ENCODE peak calls at places on chromosomes 5 and 9, in ten cellular contexts. I is stomach, F is endodermal cell, Q is breast epithelium, Y is brain microvascular endothelial cell, D is lower lobe of right lung, H is left ventricle myocardium inferior, R is H9, U is gastrocnemius medialis, V is tibial nerve. Z is an unnamed sample. For H3K27me3, the result is how much of the 10 kb centered on the place peaks cover.

GRCh38 chr9:92685022-92685421 is 15.1 kb upstream of the IPPK start:
- DNase-seq in I (no peak), F (peak), Q (no peak), Y (no peak), D (no peak), H (no peak), R (no peak), U (no peak), V (no peak), Z (no peak)

GRCh38 chr9:38018964-38019602 is 49.9 kb downstream of the SHB start:
- DNase-seq in I (peak), F (no peak), Q (no peak), Y (peak), D (peak), H (no peak), R (no peak), U (no peak), V (no peak), Z (peak)

GRCh38 chr9:130755377-130756007 is 61.9 kb downstream of the EXOSC2 start:
- DNase-seq in I (no peak), F (no peak), Q (no peak), Y (no peak), D (no peak), H (no peak), R (no peak), U (no peak), V (no peak), Z (no peak)

GRCh38 chr5:43315262-43315661 is 2.0 kb upstream of the HMGCS1 start:
- DNase-seq in I (no peak), F (no peak), Q (no peak), Y (peak), D (no peak), H (no peak), R (no peak), U (no peak), V (no peak), Z (no peak)

GRCh38 chr9:23825143-23825531 is 903 bp downstream of the ELAVL2 start:
- DNase-seq in I (no peak), F (peak), Q (no peak), Y (no peak), D (no peak), H (no peak), R (peak), U (no peak), V (no peak), Z (no peak)

GRCh38 chr9:94553029-94553938 is 1.6 kb upstream of the PCAT7 start:
- DNase-seq in I (peak), F (peak), Q (no peak), Y (no peak), D (no peak), H (no peak), R (peak), U (no peak), V (no peak), Z (no peak)

GRCh38 chr9:34430843-34431437 is 27.4 kb downstream of the FAM219A start:
- DNase-seq in I (peak), F (peak), Q (peak), Y (peak), D (no peak), H (peak), R (peak), U (peak), V (no peak), Z (peak)

GRCh38 chr9:130196643-130197042 is 24.4 kb downstream of the NCS1 start:
- DNase-seq in I (peak), F (no peak), Q (no peak), Y (no peak), D (no peak), H (no peak), R (no peak), U (no peak), V (no peak), Z (no peak)

GRCh38 chr5:169581580-169582227 is 1.9 kb upstream of the SPDL1 start:
- DNase-seq in I (peak), F (peak), Q (no peak), Y (peak), D (no peak), H (no peak), R (peak), U (no peak), V (peak), Z (no peak)

GRCh38 chr9:137650779-137651178 is 32.0 kb downstream of the EHMT1 start:
- DNase-seq in I (no peak), F (no peak), Q (no peak), Y (no peak), D (no peak), H (no peak), R (no peak), U (no peak), V (no peak), Z (no peak)

GRCh38 chr5:5983261-5983660 is 395.1 kb downstream of the MED10 start:
- DNase-seq in I (no peak), F (no peak), Q (no peak), Y (no peak), D (no peak), H (no peak), R (no peak), U (no peak), V (no peak), Z (no peak)

GRCh38 chr5:11780641-11781345 is 123.5 kb downstream of the CTNND2 start:
- DNase-seq in I (no peak), F (no peak), Q (no peak), Y (no peak), D (no peak), H (no peak), R (no peak), U (no peak), V (no peak), Z (no peak)

GRCh38 chr5:150596313-150596712 is 44.1 kb upstream of the SYNPO start:
- DNase-seq in I (no peak), F (no peak), Q (no peak), Y (no peak), D (no peak), H (no peak), R (no peak), U (no peak), V (no peak), Z (no peak)

GRCh38 chr5:13108281-13108680 is 836.2 kb downstream of the DNAH5 start:
- DNase-seq in I (no peak), F (no peak), Q (no peak), Y (no peak), D (no peak), H (no peak), R (no peak), U (no peak), V (no peak), Z (no peak)

GRCh38 chr5:131974956-131975726 is 29.7 kb upstream of the MEIKIN start:
- DNase-seq in I (no peak), F (peak), Q (no peak), Y (no peak), D (no peak), H (no peak), R (peak), U (no peak), V (no peak), Z (no peak)
- H3K27ac ChIP-seq in I (no peak), F (no peak), Q (no peak), Y (no peak), D (no peak), H (no peak), R (no peak), U (no peak), V (peak), Z (no peak)

GRCh38 chr9:124489222-124489621 is 18.0 kb downstream of the NR5A1 start:
- DNase-seq in I (no peak), F (no peak), Q (no peak), Y (no peak), D (no peak), H (no peak), R (no peak), U (no peak), V (no peak), Z (no peak)
- H3K27me3 ChIP-seq in I (half or more), F (under half), Q (under half), Y (under half), D (under half), H (half or more), R (under half), U (under half), V (under half), Z (half or more)

DNA sequence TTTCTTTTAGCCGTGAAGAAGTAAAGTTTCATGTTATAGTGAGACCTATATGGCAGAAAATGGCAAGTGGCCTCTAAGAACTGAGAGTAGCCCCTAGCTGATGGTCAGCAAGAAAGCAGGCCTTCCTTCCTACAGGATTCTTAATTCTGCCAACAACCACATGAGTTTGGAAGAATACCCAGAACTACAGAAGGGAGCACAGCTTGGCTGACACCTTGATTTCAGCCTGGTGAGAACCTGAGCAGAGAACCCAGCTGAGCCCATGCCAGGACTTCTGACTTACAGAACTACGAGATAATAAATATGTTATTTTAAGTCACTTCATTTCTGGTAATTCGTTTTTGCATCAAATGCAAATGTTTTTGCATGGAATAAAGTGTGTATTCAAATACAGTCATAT is 5.9 kb upstream of the FBXL17 start:
- DNase-seq in I (no peak), F (no peak), Q (no peak), Y (no peak), D (no peak), H (no peak), R (no peak), U (no peak), V (no peak), Z (no peak)
- H3K27ac ChIP-seq in I (no peak), F (no peak), Q (no peak), Y (no peak), D (no peak), H (no peak), R (no peak), U (no peak), V (no peak), Z (no peak)

DNA sequence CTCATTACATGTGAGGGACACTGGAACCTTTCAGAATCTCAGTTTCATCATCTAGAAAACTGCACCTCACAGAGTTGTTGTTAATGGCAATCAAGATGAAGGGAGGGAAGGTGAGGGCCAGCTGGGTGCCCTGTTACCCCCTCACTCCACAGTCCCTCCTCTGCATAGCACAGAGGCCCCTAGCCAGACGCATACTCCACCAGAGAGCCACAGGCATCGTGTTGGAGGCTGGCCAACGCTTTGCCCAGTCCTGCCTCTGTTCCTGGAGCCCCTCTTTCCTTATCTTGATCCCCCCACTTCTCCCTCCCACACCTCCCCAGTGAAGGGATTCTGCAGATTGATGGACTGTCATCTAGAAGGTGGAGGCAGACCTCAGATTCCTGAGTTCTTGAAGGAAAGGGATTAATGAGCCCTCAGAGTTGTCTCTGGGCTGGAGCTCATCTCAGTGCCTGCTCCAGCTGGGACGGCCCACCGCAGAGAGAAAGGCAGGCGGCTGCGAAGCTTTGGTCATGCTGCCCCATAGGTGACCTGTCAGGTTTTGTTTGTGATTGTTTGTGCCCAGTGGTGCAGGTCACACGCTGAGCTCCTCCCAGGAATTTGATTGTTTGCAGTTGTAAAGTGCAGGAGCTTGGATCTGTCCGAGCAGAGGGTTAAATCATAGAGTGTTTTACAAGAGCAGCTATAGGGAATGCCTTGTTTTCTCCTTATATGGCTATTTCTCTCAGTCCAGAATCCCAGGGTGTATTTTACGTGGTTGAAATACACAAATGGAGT is 487.3 kb downstream of the CCDC171 start:
- DNase-seq in I (no peak), F (peak), Q (no peak), Y (peak), D (no peak), H (no peak), R (peak), U (no peak), V (no peak), Z (peak)
- H3K27me3 ChIP-seq in I (under half), F (under half), Q (under half), Y (under half), D (under half), H (under half), R (under half), U (under half), V (under half), Z (under half)

GRCh38 chr5:65874241-65874640 is 52.1 kb upstream of the ERBIN start:
- DNase-seq in I (no peak), F (no peak), Q (no peak), Y (peak), D (no peak), H (no peak), R (no peak), U (no peak), V (no peak), Z (no peak)
- H3K27ac ChIP-seq in I (no peak), F (no peak), Q (no peak), Y (no peak), D (no peak), H (no peak), R (no peak), U (peak), V (no peak), Z (no peak)

GRCh38 chr9:124500028-124500795 is 7.0 kb downstream of the NR5A1 start:
- DNase-seq in I (no peak), F (no peak), Q (no peak), Y (no peak), D (peak), H (peak), R (no peak), U (no peak), V (no peak), Z (no peak)
- H3K27me3 ChIP-seq in I (half or more), F (under half), Q (under half), Y (half or more), D (half or more), H (half or more), R (under half), U (under half), V (under half), Z (half or more)

GRCh38 chr5:80820685-80821084 is 139.5 kb upstream of the RASGRF2 start:
- DNase-seq in I (no peak), F (no peak), Q (no peak), Y (no peak), D (no peak), H (no peak), R (no peak), U (no peak), V (no peak), Z (no peak)

GRCh38 chr5:80822640-80823039 is 137.5 kb upstream of the RASGRF2 start:
- DNase-seq in I (no peak), F (no peak), Q (no peak), Y (no peak), D (no peak), H (no peak), R (no peak), U (no peak), V (no peak), Z (no peak)

GRCh38 chr5:80825780-80826460 is 134.2 kb upstream of the RASGRF2 start:
- DNase-seq in I (no peak), F (no peak), Q (no peak), Y (no peak), D (no peak), H (no peak), R (no peak), U (no peak), V (no peak), Z (no peak)
- H3K27ac ChIP-seq in I (no peak), F (no peak), Q (no peak), Y (no peak), D (no peak), H (no peak), R (no peak), U (no peak), V (no peak), Z (no peak)

Z was measured in AG04450.